ENCODE peak calls at places on chromosomes 3 and 15, in four cellular contexts. A is SK-N-SH, P is GM12878, Q is K562. L is an unnamed sample.

GRCh38 chr3:128354788-128355548 is 111.7 kb downstream of the DNAJB8 start:
- DNase-seq in A (no peak), Q (no peak), P (no peak), L (no peak)

GRCh38 chr3:39267631-39268553 is 11.9 kb downstream of the CX3CR1 start:
- DNase-seq in A (no peak), P (no peak), Q (no peak), L (no peak)

GRCh38 chr3:132210476-132211346 is 106.5 kb upstream of the ACP3 start:
- DNase-seq in A (peak; percentile 8), P (no peak), Q (no peak), L (no peak)

GRCh38 chr15:75928680-75929608 is 25.3 kb downstream of the FBXO22 start:
- DNase-seq in A (peak; percentile 10), Q (peak; percentile 38), P (no peak), L (peak; percentile 36)

GRCh38 chr3:9298236-9298635 is 48.8 kb upstream of the SRGAP3 start:
- DNase-seq in Q (no peak), P (no peak), A (no peak), L (no peak)

GRCh38 chr3:43203022-43203421 is 83.3 kb upstream of the SNRK start:
- DNase-seq in A (peak; percentile 82), Q (no peak), P (no peak), L (no peak)

GRCh38 chr3:195035345-195036202 is 235.4 kb downstream of the XXYLT1 start:
- DNase-seq in P (no peak), Q (no peak), A (peak; percentile 49), L (no peak)

GRCh38 chr3:149390316-149390715 is 12.9 kb upstream of the TM4SF1 start:
- DNase-seq in Q (no peak), A (no peak), P (no peak), L (no peak)

GRCh38 chr3:145243875-145244274 is 917.1 kb downstream of the PLOD2 start:
- DNase-seq in P (no peak), Q (no peak), A (no peak), L (no peak)

GRCh38 chr15:64877435-64877834 is 34.3 kb upstream of the ANKDD1A start:
- DNase-seq in A (no peak), Q (no peak), P (no peak), L (no peak)

GRCh38 chr3:72270072-72270611 is 485.2 kb upstream of the PROK2 start:
- DNase-seq in Q (peak; percentile 69), A (no peak), P (no peak), L (no peak)

GRCh38 chr15:28875461-28875965 is 10.3 kb upstream of the APBA2 start:
- DNase-seq in P (no peak), Q (no peak), A (no peak), L (no peak)

GRCh38 chr3:113117511-113118302 is 93.7 kb upstream of the BOC start:
- DNase-seq in P (no peak), A (no peak), Q (no peak), L (no peak)
- TF ChIP-seq YY1 in P (no peak), A (no peak), Q (no peak), L (no peak)

DNA sequence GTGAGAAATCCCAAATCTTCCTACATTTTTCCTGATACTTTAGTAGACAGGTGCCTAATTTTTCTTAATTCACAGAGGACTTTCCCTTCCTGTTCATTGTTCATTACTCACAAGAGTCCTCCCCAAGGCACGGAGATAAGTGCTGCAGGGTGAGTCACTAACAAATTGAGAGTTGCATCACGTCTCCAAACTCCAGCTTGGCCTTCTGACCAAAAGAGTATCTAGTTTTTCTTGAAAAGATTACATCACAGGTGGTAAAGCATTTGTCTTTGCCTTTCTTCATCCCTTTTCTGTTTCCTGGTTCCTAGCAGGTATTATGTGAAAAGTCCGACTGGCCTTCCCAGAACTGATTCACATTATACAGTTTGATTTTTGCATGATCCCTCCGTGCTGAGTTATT is 24.9 kb upstream of the RASGRP1 start:
- DNase-seq in A (no peak), P (no peak), Q (peak; percentile 37), L (no peak)
- TF ChIP-seq YY1 in A (no peak), P (no peak), Q (no peak), L (no peak)

DNA sequence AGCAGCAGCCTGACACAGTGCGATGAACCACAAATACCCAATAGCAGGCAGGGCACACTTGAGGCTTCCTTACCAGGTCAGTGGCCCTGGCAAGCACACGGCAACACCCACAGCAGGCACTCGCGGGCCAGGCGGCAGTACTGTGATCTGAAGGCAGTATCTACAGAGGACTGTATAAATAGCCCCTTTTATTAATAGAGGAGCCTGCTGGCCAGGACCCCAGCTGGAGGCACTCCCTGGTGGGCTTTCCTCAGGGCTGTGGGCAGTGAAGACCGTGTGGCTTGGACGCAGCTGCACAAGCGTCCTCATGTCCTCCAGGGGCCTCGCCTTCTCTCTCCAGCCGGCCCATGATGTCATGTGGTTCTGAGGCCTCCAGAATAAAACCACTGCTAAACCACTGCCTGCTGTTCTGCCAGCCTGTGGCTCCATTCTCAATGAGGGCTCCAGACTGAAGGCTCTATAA is 44.1 kb downstream of the LRIG1 start:
- DNase-seq in Q (no peak), A (no peak), P (no peak), L (no peak)
- TF ChIP-seq YY1 in Q (no peak), A (no peak), P (no peak), L (no peak)

DNA sequence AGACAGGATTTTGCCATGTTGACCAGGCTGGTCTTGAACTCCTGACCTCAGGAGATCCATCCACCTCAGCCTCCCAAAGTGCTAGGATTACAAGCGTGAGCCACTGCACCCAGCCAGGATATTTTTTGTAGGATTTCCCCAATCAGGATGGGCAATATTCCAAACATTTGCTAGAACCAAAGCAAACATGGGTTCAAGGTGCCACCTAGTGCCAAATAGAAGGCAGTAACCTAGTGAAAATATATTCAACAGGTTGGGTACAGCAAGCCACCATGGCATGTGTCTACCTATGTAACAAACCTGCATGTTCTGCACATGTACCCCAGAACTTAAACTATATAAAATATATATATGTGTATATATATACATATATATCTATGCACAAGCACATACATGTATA is 185.9 kb upstream of the CADM2 start:
- DNase-seq in Q (no peak), A (no peak), P (no peak), L (no peak)
- TF ChIP-seq YY1 in Q (no peak), A (no peak), P (no peak), L (no peak)

DNA sequence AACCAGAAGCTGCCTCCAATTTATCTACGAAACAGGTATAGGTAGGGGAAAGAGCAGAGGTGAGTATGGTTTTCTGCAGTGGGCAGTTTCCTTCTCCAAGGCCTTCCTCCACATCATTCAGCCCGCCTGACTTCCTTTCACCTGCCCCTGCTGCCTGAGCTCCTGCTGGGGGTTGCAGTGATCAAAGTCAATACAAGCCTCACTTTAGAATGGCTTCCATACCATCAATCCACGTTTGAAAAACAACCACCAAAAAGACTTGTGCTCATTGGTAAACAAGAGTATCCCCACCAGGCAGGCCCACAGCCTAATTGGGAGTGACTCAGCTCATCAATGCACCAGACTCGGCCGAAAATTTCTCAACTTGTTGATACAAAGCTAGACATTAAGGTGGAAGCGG is 159.9 kb downstream of the MAGI1 start:
- DNase-seq in Q (no peak), A (no peak), P (no peak), L (peak; percentile 23)
- TF ChIP-seq YY1 in Q (no peak), A (no peak), P (no peak), L (no peak)

GRCh38 chr15:38458646-38459045 is 4.7 kb downstream of the FAM98B start:
- DNase-seq in Q (no peak), P (no peak), A (no peak), L (no peak)

GRCh38 chr15:38459480-38459879 is 5.6 kb downstream of the FAM98B start:
- DNase-seq in A (no peak), Q (no peak), P (no peak), L (no peak)

GRCh38 chr15:38461089-38461833 is 7.3 kb downstream of the FAM98B start:
- DNase-seq in P (no peak), A (no peak), Q (peak; percentile 13), L (no peak)

GRCh38 chr15:38463893-38464292 is 10.0 kb downstream of the FAM98B start:
- DNase-seq in A (no peak), P (no peak), Q (no peak), L (no peak)

GRCh38 chr15:38460543-38460942 is 6.6 kb downstream of the FAM98B start:
- DNase-seq in P (no peak), A (no peak), Q (no peak), L (no peak)
- TF ChIP-seq YY1 in P (no peak), A (no peak), Q (no peak), L (no peak)

L was measured in NT2/D1.